ENCODE peak calls at places on chromosomes 6 and 20, in four cellular contexts. I is D341Med; H is HEK293T; S is stimulated activated naive B cell treated with anti-CD40 and anti-IgM and Interleukin-4, amounts not matched to agents 10 μg/mL and 1 μg/mL and 100 μg/mL, for 72 hours. B is an unnamed sample.

GRCh38 chr6:47729019-47729418 is 30.6 kb downstream of the ADGRF4 start:
- DNase-seq in H (no peak), S (no peak), I (no peak), B (no peak)

GRCh38 chr6:142943746-142944125 is 1.2 kb downstream of the HIVEP2 start:
- DNase-seq in H (no peak), I (no peak), S (no peak), B (peak)

GRCh38 chr20:58718121-58718563 is 25.5 kb downstream of the NPEPL1 start:
- DNase-seq in S (no peak), H (no peak), I (peak), B (no peak)

GRCh38 chr20:34334654-34335407 is 28.2 kb upstream of the ITCH start:
- DNase-seq in H (no peak), S (no peak), I (no peak), B (no peak)

GRCh38 chr6:132749111-132749510 is 8.6 kb downstream of the VNN2 start:
- DNase-seq in S (no peak), I (no peak), H (no peak), B (peak)

GRCh38 chr6:10837009-10837691 is 1.2 kb downstream of the MAK start:
- DNase-seq in I (peak), H (peak), S (no peak), B (no peak)

GRCh38 chr6:29530671-29531310 is 28.7 kb downstream of the UBD start:
- DNase-seq in S (no peak), I (no peak), H (no peak), B (no peak)

GRCh38 chr20:38143646-38144554 is 21.2 kb downstream of the TGM2 start:
- DNase-seq in I (no peak), S (no peak), H (no peak), B (peak)

GRCh38 chr6:142561511-142562265 is 259.9 kb downstream of the ADGRG6 start:
- DNase-seq in H (no peak), S (no peak), I (no peak), B (no peak)

GRCh38 chr6:138691595-138692057 is 81.9 kb upstream of the CCDC28A start:
- DNase-seq in I (no peak), S (no peak), H (no peak), B (peak)

GRCh38 chr20:38790210-38791053 is 15.1 kb upstream of the PPP1R16B start:
- DNase-seq in I (peak), H (peak), S (no peak), B (peak)

GRCh38 chr6:835476-836160 is 142.7 kb upstream of the EXOC2 start:
- DNase-seq in S (no peak), I (no peak), H (no peak), B (no peak)

GRCh38 chr6:3138341-3138740 is 19.0 kb downstream of the TUBB2A start:
- DNase-seq in I (no peak), S (no peak), H (no peak), B (no peak)

GRCh38 chr20:5715068-5715841 is 34.9 kb upstream of the SHLD1 start:
- DNase-seq in I (no peak), S (no peak), H (no peak), B (no peak)

GRCh38 chr6:52571099-52571755 is 5.6 kb downstream of the TRAM2 start:
- DNase-seq in I (no peak), S (no peak), H (no peak), B (no peak)

GRCh38 chr20:24135786-24136185 is 147.2 kb upstream of the GGTLC1 start:
- DNase-seq in I (no peak), S (no peak), H (no peak), B (no peak)

GRCh38 chr6:111691345-111692225 is 85.9 kb upstream of the TRAF3IP2 start:
- DNase-seq in I (no peak), H (no peak), S (no peak), B (no peak)

GRCh38 chr6:71579902-71580301 is 291.3 kb downstream of the OGFRL1 start:
- DNase-seq in S (no peak), I (no peak), H (no peak), B (no peak)

GRCh38 chr6:158784505-158784904 is 34.7 kb downstream of the EZR start:
- DNase-seq in H (no peak), S (no peak), I (no peak), B (peak)

GRCh38 chr20:35171753-35172433 is at the start of gene PROCR:
- DNase-seq in S (peak), H (peak), I (peak), B (peak)

GRCh38 chr6:111803384-111803783 is 69.9 kb downstream of the FYN start:
- DNase-seq in S (no peak), H (no peak), I (no peak), B (no peak)

GRCh38 chr20:62235001-62235776 is 3.1 kb upstream of the OSBPL2 start:
- DNase-seq in S (no peak), I (no peak), H (no peak), B (no peak)

GRCh38 chr6:111602481-111603404 is 2.9 kb downstream of the TRAF3IP2 start:
- DNase-seq in S (no peak), H (peak), I (no peak), B (peak)

B was measured in IMR-90.